ENCODE peak calls at places on chromosomes 13 and 19, in ten cellular contexts. S is HAP-1, R is neuronal stem cell, M is fibroblast of lung, T is spleen, G is lung, J is tibial artery, D is left ventricle myocardium inferior, V is heart right ventricle, X is right atrium auricular region. P is an unnamed sample.

GRCh38 chr19:5103061-5103701 is 134.3 kb downstream of the KDM4B start:
- DNase-seq in R (no peak), M (peak; percentile 67), G (no peak), V (peak; percentile 70), X (peak; percentile 62), J (peak; percentile 45), D (peak; percentile 61), S (no peak), T (no peak), P (peak; percentile 80)

GRCh38 chr13:99960663-99961440 is 10.7 kb downstream of the ZIC5 start:
- DNase-seq in S (no peak), J (no peak), D (no peak), G (no peak), X (no peak), V (no peak), M (no peak), R (no peak), T (no peak), P (no peak)

GRCh38 chr13:39415403-39415802 is 187.6 kb downstream of the LHFPL6 start:
- DNase-seq in D (peak; percentile 56), S (peak; percentile 70), G (peak; percentile 34), J (peak; percentile 42), V (peak; percentile 60), M (peak; percentile 62), T (no peak), X (peak; percentile 64), R (no peak), P (peak; percentile 83)

GRCh38 chr19:49553451-49554271 is 25.9 kb downstream of the RCN3 start:
- DNase-seq in R (no peak), M (no peak), D (no peak), T (no peak), G (no peak), S (no peak), V (no peak), J (no peak), X (no peak), P (no peak)

GRCh38 chr19:14440049-14440448 is 6.9 kb downstream of the PKN1 start:
- DNase-seq in J (peak; percentile 80), M (no peak), D (peak; percentile 82), G (peak; percentile 79), V (peak; percentile 80), S (no peak), T (peak; percentile 99), X (peak; percentile 79), R (no peak), P (no peak)

GRCh38 chr19:17834350-17835181 is 13.2 kb downstream of the JAK3 start:
- DNase-seq in T (no peak), X (no peak), D (no peak), M (no peak), J (no peak), G (no peak), V (no peak), R (no peak), S (no peak), P (no peak)

GRCh38 chr13:51435002-51435578 is 17.7 kb downstream of the INTS6 start:
- DNase-seq in G (no peak), T (no peak), X (no peak), R (no peak), M (peak; percentile 64), V (no peak), D (no peak), J (no peak), S (no peak), P (peak; percentile 50)

GRCh38 chr19:2391118-2391725 is 31.2 kb downstream of the TMPRSS9 start:
- DNase-seq in R (peak; percentile 54), J (no peak), S (peak; percentile 52), M (peak; percentile 82), V (no peak), G (no peak), T (no peak), D (no peak), X (no peak), P (peak; percentile 82)

GRCh38 chr13:32426191-32426980 is 1.5 kb downstream of the N4BP2L1 start:
- DNase-seq in G (no peak), J (no peak), X (no peak), V (no peak), T (peak; percentile 77), D (no peak), S (no peak), M (peak; percentile 31), R (no peak), P (no peak)

GRCh38 chr13:106028916-106029315 is 506.5 kb downstream of the EFNB2 start:
- DNase-seq in R (no peak), G (no peak), J (no peak), D (no peak), V (no peak), S (no peak), T (no peak), X (no peak), M (no peak), P (no peak)

GRCh38 chr13:40221460-40222201 is 444.8 kb downstream of the FOXO1 start:
- DNase-seq in M (peak; percentile 91), J (no peak), T (no peak), V (no peak), D (no peak), R (no peak), S (no peak), X (no peak), G (no peak), P (peak; percentile 18)

GRCh38 chr13:86692291-86692690 is 893.1 kb upstream of the SLITRK6 start:
- DNase-seq in M (no peak), X (no peak), J (no peak), G (no peak), T (no peak), D (no peak), V (no peak), R (no peak), S (no peak), P (no peak)

GRCh38 chr19:38061294-38061693 is 154.3 kb downstream of the SIPA1L3 start:
- DNase-seq in T (no peak), G (no peak), M (peak; percentile 71), J (no peak), X (no peak), R (no peak), D (no peak), V (no peak), S (no peak), P (no peak)

GRCh38 chr19:6678690-6679109 is 8.7 kb upstream of the TNFSF14 start:
- DNase-seq in D (no peak), X (no peak), S (no peak), R (no peak), M (no peak), G (no peak), V (no peak), T (peak; percentile 10), J (no peak), P (no peak)

GRCh38 chr19:47470447-47471195 is 1.1 kb downstream of the SLC8A2 start:
- DNase-seq in R (no peak), T (no peak), J (no peak), X (no peak), D (no peak), S (no peak), G (no peak), V (no peak), M (no peak), P (no peak)
- H3K4me3 ChIP-seq in R (no peak overlapping the region), T (no peak overlapping the region), J (no peak overlapping the region), X (no peak overlapping the region), D (no peak overlapping the region), S (no peak overlapping the region), G (no peak overlapping the region), V (no peak overlapping the region), M (no peak overlapping the region), P (peak overlapping the region; percentile 62)

DNA sequence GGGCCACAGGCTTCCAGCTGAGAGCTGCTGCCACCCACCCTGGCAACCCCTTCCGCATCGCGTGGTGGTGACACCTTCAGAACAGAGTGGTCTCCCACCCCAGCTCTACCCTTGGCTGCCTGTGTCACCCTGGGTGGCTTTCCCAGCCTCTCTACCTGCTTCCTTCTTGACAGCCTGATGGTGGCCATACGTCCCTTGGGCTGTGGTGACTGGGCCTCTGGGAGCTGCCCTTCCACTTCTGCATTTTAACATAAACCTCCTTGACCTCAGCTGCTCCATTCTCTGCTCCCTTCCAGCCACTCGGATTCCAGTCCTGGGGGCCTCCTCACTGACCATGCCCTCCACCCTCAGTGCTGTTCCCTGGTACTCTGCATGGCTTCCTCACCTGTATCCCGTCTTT is 17.1 kb downstream of the PAK4 start:
- DNase-seq in X (no peak), R (no peak), T (no peak), V (no peak), S (no peak), G (no peak), J (no peak), D (no peak), M (no peak), P (no peak)
- H3K4me1 ChIP-seq in X (no peaks in the 10 kb centered on the region), R (peaks cover 31% of the 10 kb centered on the region), T (peaks cover 9% of the 10 kb centered on the region), V (peaks cover 24% of the 10 kb centered on the region), S (no peaks in the 10 kb centered on the region), G (peaks cover 30% of the 10 kb centered on the region), J (peaks cover 45% of the 10 kb centered on the region), D (peaks cover 53% of the 10 kb centered on the region), M (no peaks in the 10 kb centered on the region), P (no peaks in the 10 kb centered on the region)

GRCh38 chr13:27170521-27171243 is 929 bp downstream of the USP12 start:
- DNase-seq in G (peak; percentile 41), J (peak; percentile 35), T (peak; percentile 90), R (peak; percentile 54), D (peak; percentile 36), V (peak; percentile 50), S (peak; percentile 69), X (no peak), M (no peak), P (peak; percentile 45)

GRCh38 chr13:27171244-27171829 is at the start of gene USP12:
- DNase-seq in T (no peak), S (peak; percentile 55), V (peak; percentile 43), X (no peak), G (no peak), J (no peak), M (peak; percentile 16), D (peak; percentile 37), R (no peak), P (peak; percentile 54)

GRCh38 chr13:27168870-27169525 is 2.6 kb downstream of the USP12 start:
- DNase-seq in D (no peak), T (no peak), G (no peak), V (no peak), J (no peak), S (no peak), X (no peak), R (no peak), M (no peak), P (no peak)

GRCh38 chr13:27170221-27170520 is 1.4 kb downstream of the USP12 start:
- DNase-seq in R (no peak), D (no peak), M (peak; percentile 79), T (no peak), X (no peak), V (no peak), G (no peak), S (no peak), J (no peak), P (peak; percentile 32)

DNA sequence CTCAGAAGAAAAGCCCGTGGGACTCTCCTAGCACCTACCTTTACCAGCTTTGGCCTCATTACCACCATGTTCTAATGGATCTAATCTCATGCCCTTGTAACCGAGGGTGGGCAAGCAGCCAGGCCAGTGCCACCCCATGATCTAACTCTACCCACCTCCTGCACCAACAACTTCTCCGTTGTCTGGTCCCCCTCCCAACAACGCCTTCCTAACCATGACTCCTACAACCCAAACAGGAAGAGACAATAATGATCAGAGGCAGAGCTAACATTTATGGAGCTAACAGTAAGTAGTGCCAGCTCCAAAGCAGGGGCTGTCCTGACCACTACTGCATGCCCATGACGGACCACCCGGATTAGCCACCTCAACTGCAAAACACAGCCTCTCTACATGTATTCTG is 3.5 kb downstream of the USP12 start:
- DNase-seq in J (no peak), X (no peak), S (no peak), D (no peak), G (no peak), T (no peak), V (no peak), M (no peak), R (no peak), P (no peak)
- H3K4me3 ChIP-seq in J (no peak overlapping the region), X (no peak overlapping the region), S (no peak overlapping the region), D (no peak overlapping the region), G (no peak overlapping the region), T (no peak overlapping the region), V (no peak overlapping the region), M (no peak overlapping the region), R (no peak overlapping the region), P (no peak overlapping the region)

GRCh38 chr19:46945668-46946067 is 74.0 kb upstream of the NPAS1 start:
- DNase-seq in S (no peak), R (no peak), V (no peak), T (no peak), X (no peak), J (peak; percentile 31), M (peak; percentile 28), D (no peak), G (no peak), P (no peak)
- H3K4me1 ChIP-seq in S (no peaks in the 10 kb centered on the region), R (peaks cover 28% of the 10 kb centered on the region), V (peaks cover 36% of the 10 kb centered on the region), T (peaks cover 11% of the 10 kb centered on the region), X (no peaks in the 10 kb centered on the region), J (peaks cover 61% of the 10 kb centered on the region), M (peaks cover 19% of the 10 kb centered on the region), D (peaks cover 70% of the 10 kb centered on the region), G (peaks cover 16% of the 10 kb centered on the region), P (peaks cover 31% of the 10 kb centered on the region)

P was measured in A673.